ENCODE peak calls at places on chromosomes 12 and 14, in ten cellular contexts. One of them, this sample, is unnamed.

GRCh38 chr12:77845831-77846230 is 15.1 kb downstream of the NAV3 start:
- DNase-seq in GM12878: no peak
- DNase-seq in brain microvascular endothelial cell: peak
- DNase-seq in coronary artery: no peak
- DNase-seq in suprapubic skin: no peak
- DNase-seq in thoracic aorta: no peak
- DNase-seq in body of pancreas: no peak
- DNase-seq in dorsolateral prefrontal cortex: no peak
- DNase-seq in astrocyte: peak
- DNase-seq in PC-9: no peak
- DNase-seq in this sample: no peak

GRCh38 chr12:47820631-47821345 is 1.1 kb upstream of the HDAC7 start:
- DNase-seq in brain microvascular endothelial cell: peak
- DNase-seq in suprapubic skin: peak
- DNase-seq in dorsolateral prefrontal cortex: no peak
- DNase-seq in GM12878: no peak
- DNase-seq in thoracic aorta: peak
- DNase-seq in coronary artery: peak
- DNase-seq in astrocyte: peak
- DNase-seq in body of pancreas: peak
- DNase-seq in PC-9: peak
- DNase-seq in this sample: peak

GRCh38 chr12:132245521-132246101 is 83.8 kb downstream of the GALNT9 start:
- DNase-seq in astrocyte: no peak
- DNase-seq in body of pancreas: no peak
- DNase-seq in suprapubic skin: no peak
- DNase-seq in thoracic aorta: no peak
- DNase-seq in brain microvascular endothelial cell: no peak
- DNase-seq in dorsolateral prefrontal cortex: no peak
- DNase-seq in PC-9: no peak
- DNase-seq in GM12878: no peak
- DNase-seq in coronary artery: no peak
- DNase-seq in this sample: no peak

GRCh38 chr12:95943231-95943842 is at the start of gene AMDHD1:
- DNase-seq in coronary artery: peak
- DNase-seq in astrocyte: peak
- DNase-seq in PC-9: peak
- DNase-seq in body of pancreas: peak
- DNase-seq in GM12878: no peak
- DNase-seq in thoracic aorta: no peak
- DNase-seq in suprapubic skin: no peak
- DNase-seq in dorsolateral prefrontal cortex: peak
- DNase-seq in brain microvascular endothelial cell: peak
- DNase-seq in this sample: peak

GRCh38 chr12:69008510-69008909 is 75.5 kb upstream of the CPM start:
- DNase-seq in coronary artery: no peak
- DNase-seq in body of pancreas: peak
- DNase-seq in thoracic aorta: no peak
- DNase-seq in GM12878: no peak
- DNase-seq in brain microvascular endothelial cell: no peak
- DNase-seq in astrocyte: no peak
- DNase-seq in suprapubic skin: no peak
- DNase-seq in PC-9: peak
- DNase-seq in dorsolateral prefrontal cortex: no peak
- DNase-seq in this sample: no peak

GRCh38 chr14:31109257-31109656 is 83.1 kb upstream of the STRN3 start:
- DNase-seq in dorsolateral prefrontal cortex: no peak
- DNase-seq in thoracic aorta: no peak
- DNase-seq in suprapubic skin: no peak
- DNase-seq in coronary artery: no peak
- DNase-seq in body of pancreas: no peak
- DNase-seq in GM12878: no peak
- DNase-seq in astrocyte: no peak
- DNase-seq in brain microvascular endothelial cell: no peak
- DNase-seq in PC-9: no peak
- DNase-seq in this sample: no peak

GRCh38 chr12:126936181-126936851 is 1330.7 kb upstream of the TMEM132C start:
- DNase-seq in thoracic aorta: peak
- DNase-seq in GM12878: peak
- DNase-seq in brain microvascular endothelial cell: no peak
- DNase-seq in astrocyte: peak
- DNase-seq in body of pancreas: peak
- DNase-seq in suprapubic skin: no peak
- DNase-seq in coronary artery: no peak
- DNase-seq in dorsolateral prefrontal cortex: peak
- DNase-seq in PC-9: peak
- DNase-seq in this sample: no peak

GRCh38 chr12:110203546-110203945 is 77.5 kb upstream of the ATP2A2 start:
- DNase-seq in suprapubic skin: no peak
- DNase-seq in brain microvascular endothelial cell: no peak
- DNase-seq in astrocyte: no peak
- DNase-seq in coronary artery: no peak
- DNase-seq in GM12878: no peak
- DNase-seq in body of pancreas: no peak
- DNase-seq in dorsolateral prefrontal cortex: no peak
- DNase-seq in PC-9: no peak
- DNase-seq in thoracic aorta: no peak
- DNase-seq in this sample: no peak

GRCh38 chr14:79916281-79916680 is 295.0 kb downstream of the DIO2 start:
- DNase-seq in GM12878: no peak
- DNase-seq in dorsolateral prefrontal cortex: no peak
- DNase-seq in coronary artery: no peak
- DNase-seq in thoracic aorta: no peak
- DNase-seq in body of pancreas: no peak
- DNase-seq in brain microvascular endothelial cell: no peak
- DNase-seq in suprapubic skin: no peak
- DNase-seq in astrocyte: no peak
- DNase-seq in PC-9: no peak
- DNase-seq in this sample: no peak

GRCh38 chr14:71363961-71364360 is 456.7 kb downstream of the PCNX1 start:
- DNase-seq in astrocyte: peak
- DNase-seq in dorsolateral prefrontal cortex: no peak
- DNase-seq in thoracic aorta: no peak
- DNase-seq in body of pancreas: no peak
- DNase-seq in suprapubic skin: no peak
- DNase-seq in PC-9: no peak
- DNase-seq in coronary artery: no peak
- DNase-seq in GM12878: no peak
- DNase-seq in brain microvascular endothelial cell: peak
- DNase-seq in this sample: no peak

GRCh38 chr12:106084048-106084671 is 54.6 kb downstream of the NUAK1 start:
- DNase-seq in PC-9: no peak
- DNase-seq in dorsolateral prefrontal cortex: no peak
- DNase-seq in body of pancreas: no peak
- DNase-seq in brain microvascular endothelial cell: peak
- DNase-seq in GM12878: no peak
- DNase-seq in thoracic aorta: no peak
- DNase-seq in suprapubic skin: no peak
- DNase-seq in astrocyte: peak
- DNase-seq in coronary artery: no peak
- DNase-seq in this sample: peak

GRCh38 chr12:2286461-2287131 is 233.8 kb downstream of the CACNA1C start:
- DNase-seq in brain microvascular endothelial cell: no peak
- DNase-seq in body of pancreas: no peak
- DNase-seq in thoracic aorta: no peak
- DNase-seq in suprapubic skin: no peak
- DNase-seq in PC-9: no peak
- DNase-seq in astrocyte: no peak
- DNase-seq in dorsolateral prefrontal cortex: no peak
- DNase-seq in coronary artery: peak
- DNase-seq in GM12878: no peak
- DNase-seq in this sample: peak

GRCh38 chr14:90681889-90682429 is 134.3 kb downstream of the TTC7B start:
- DNase-seq in thoracic aorta: no peak
- DNase-seq in body of pancreas: no peak
- DNase-seq in GM12878: no peak
- DNase-seq in astrocyte: no peak
- DNase-seq in brain microvascular endothelial cell: no peak
- DNase-seq in suprapubic skin: no peak
- DNase-seq in coronary artery: no peak
- DNase-seq in PC-9: no peak
- DNase-seq in dorsolateral prefrontal cortex: no peak
- DNase-seq in this sample: no peak

GRCh38 chr12:12899530-12900380 is 8.4 kb downstream of the GPRC5A start:
- DNase-seq in thoracic aorta: no peak
- DNase-seq in GM12878: no peak
- DNase-seq in suprapubic skin: no peak
- DNase-seq in body of pancreas: peak
- DNase-seq in coronary artery: no peak
- DNase-seq in brain microvascular endothelial cell: peak
- DNase-seq in PC-9: peak
- DNase-seq in astrocyte: peak
- DNase-seq in dorsolateral prefrontal cortex: no peak
- DNase-seq in this sample: no peak

GRCh38 chr14:74019743-74020142 is 594 bp downstream of the BBOF1 start:
- DNase-seq in astrocyte: peak
- DNase-seq in brain microvascular endothelial cell: peak
- DNase-seq in dorsolateral prefrontal cortex: no peak
- DNase-seq in suprapubic skin: no peak
- DNase-seq in body of pancreas: peak
- DNase-seq in coronary artery: no peak
- DNase-seq in PC-9: no peak
- DNase-seq in GM12878: no peak
- DNase-seq in thoracic aorta: no peak
- DNase-seq in this sample: no peak

GRCh38 chr14:101199028-101199770 is 295.7 kb upstream of the RTL1 start:
- DNase-seq in GM12878: no peak
- DNase-seq in PC-9: no peak
- DNase-seq in brain microvascular endothelial cell: no peak
- DNase-seq in dorsolateral prefrontal cortex: no peak
- DNase-seq in astrocyte: no peak
- DNase-seq in body of pancreas: no peak
- DNase-seq in coronary artery: peak
- DNase-seq in suprapubic skin: no peak
- DNase-seq in thoracic aorta: no peak
- DNase-seq in this sample: peak

DNA sequence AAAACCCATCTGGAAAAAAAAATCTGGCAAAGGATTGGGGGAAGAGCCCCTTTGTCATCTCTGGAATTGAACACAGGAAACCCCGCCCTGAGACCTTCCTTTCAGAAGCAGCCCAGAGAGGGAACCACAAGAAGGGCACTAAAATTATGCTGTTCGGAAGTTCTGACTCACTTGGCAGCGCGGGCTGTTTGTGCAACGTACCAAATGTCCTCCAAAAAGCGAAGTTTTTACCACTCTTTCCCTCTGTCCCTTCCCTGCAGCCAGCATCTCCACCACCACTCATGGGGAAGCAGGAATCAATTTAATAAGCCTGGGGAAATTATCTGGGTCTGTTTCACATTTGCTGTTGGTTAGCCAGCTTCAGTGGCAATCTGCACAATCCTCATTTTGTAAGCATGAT is 3.2 kb upstream of the SYNE3 start:
- DNase-seq in dorsolateral prefrontal cortex: no peak
- DNase-seq in thoracic aorta: no peak
- DNase-seq in GM12878: no peak
- DNase-seq in brain microvascular endothelial cell: peak
- DNase-seq in suprapubic skin: peak
- DNase-seq in astrocyte: peak
- DNase-seq in PC-9: peak
- DNase-seq in coronary artery: peak
- DNase-seq in body of pancreas: peak
- DNase-seq in this sample: no peak
- H3K27ac ChIP-seq in dorsolateral prefrontal cortex: peak
- H3K27ac ChIP-seq in thoracic aorta: peak
- H3K27ac ChIP-seq in GM12878: peak
- H3K27ac ChIP-seq in brain microvascular endothelial cell: no peak
- H3K27ac ChIP-seq in suprapubic skin: peak
- H3K27ac ChIP-seq in astrocyte: no peak
- H3K27ac ChIP-seq in PC-9: peak
- H3K27ac ChIP-seq in coronary artery: peak
- H3K27ac ChIP-seq in body of pancreas: peak
- H3K27ac ChIP-seq in this sample: no peak

GRCh38 chr14:33567736-33568124 is 383.1 kb downstream of the EGLN3 start:
- DNase-seq in brain microvascular endothelial cell: peak
- DNase-seq in dorsolateral prefrontal cortex: no peak
- DNase-seq in suprapubic skin: no peak
- DNase-seq in body of pancreas: no peak
- DNase-seq in PC-9: no peak
- DNase-seq in thoracic aorta: no peak
- DNase-seq in astrocyte: peak
- DNase-seq in GM12878: no peak
- DNase-seq in coronary artery: no peak
- DNase-seq in this sample: no peak
- H3K27ac ChIP-seq in brain microvascular endothelial cell: peak
- H3K27ac ChIP-seq in dorsolateral prefrontal cortex: peak
- H3K27ac ChIP-seq in suprapubic skin: no peak
- H3K27ac ChIP-seq in body of pancreas: no peak
- H3K27ac ChIP-seq in PC-9: no peak
- H3K27ac ChIP-seq in thoracic aorta: no peak
- H3K27ac ChIP-seq in astrocyte: peak
- H3K27ac ChIP-seq in GM12878: no peak
- H3K27ac ChIP-seq in coronary artery: no peak
- H3K27ac ChIP-seq in this sample: no peak

GRCh38 chr12:33116284-33116683 is 219.7 kb upstream of the PKP2 start:
- DNase-seq in PC-9: no peak
- DNase-seq in thoracic aorta: no peak
- DNase-seq in GM12878: no peak
- DNase-seq in suprapubic skin: no peak
- DNase-seq in coronary artery: no peak
- DNase-seq in body of pancreas: no peak
- DNase-seq in dorsolateral prefrontal cortex: no peak
- DNase-seq in brain microvascular endothelial cell: no peak
- DNase-seq in astrocyte: no peak
- DNase-seq in this sample: peak

GRCh38 chr12:33111850-33112249 is 215.3 kb upstream of the PKP2 start:
- DNase-seq in thoracic aorta: no peak
- DNase-seq in GM12878: no peak
- DNase-seq in body of pancreas: no peak
- DNase-seq in dorsolateral prefrontal cortex: no peak
- DNase-seq in suprapubic skin: no peak
- DNase-seq in PC-9: no peak
- DNase-seq in coronary artery: no peak
- DNase-seq in brain microvascular endothelial cell: no peak
- DNase-seq in astrocyte: no peak
- DNase-seq in this sample: peak

DNA sequence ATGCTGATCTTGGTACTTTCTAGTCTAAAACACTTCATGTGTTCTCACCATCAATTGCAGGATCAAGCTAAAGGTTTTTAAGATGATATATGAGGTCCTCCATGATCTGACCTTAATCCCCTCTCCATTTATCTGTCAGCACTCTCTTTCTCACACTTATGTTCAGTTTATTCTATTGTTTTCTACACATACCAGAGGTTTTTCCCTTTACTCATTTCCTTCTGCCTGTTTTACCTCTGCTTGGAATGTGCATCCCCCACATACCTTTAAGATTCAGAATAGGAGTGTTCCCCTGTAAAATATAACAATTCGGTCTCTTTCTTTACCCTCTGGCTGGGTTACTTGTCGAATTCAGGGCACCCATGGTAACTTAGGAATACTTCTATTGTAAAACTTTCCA is 219.1 kb upstream of the PKP2 start:
- DNase-seq in PC-9: no peak
- DNase-seq in brain microvascular endothelial cell: no peak
- DNase-seq in GM12878: no peak
- DNase-seq in thoracic aorta: no peak
- DNase-seq in astrocyte: no peak
- DNase-seq in body of pancreas: no peak
- DNase-seq in suprapubic skin: no peak
- DNase-seq in coronary artery: no peak
- DNase-seq in dorsolateral prefrontal cortex: no peak
- DNase-seq in this sample: no peak
- H3K27ac ChIP-seq in PC-9: no peak
- H3K27ac ChIP-seq in brain microvascular endothelial cell: no peak
- H3K27ac ChIP-seq in GM12878: no peak
- H3K27ac ChIP-seq in thoracic aorta: no peak
- H3K27ac ChIP-seq in astrocyte: no peak
- H3K27ac ChIP-seq in body of pancreas: no peak
- H3K27ac ChIP-seq in suprapubic skin: no peak
- H3K27ac ChIP-seq in coronary artery: no peak
- H3K27ac ChIP-seq in dorsolateral prefrontal cortex: no peak
- H3K27ac ChIP-seq in this sample: no peak

GRCh38 chr14:25121342-25122129 is 71.6 kb upstream of the STXBP6 start:
- DNase-seq in coronary artery: no peak
- DNase-seq in brain microvascular endothelial cell: no peak
- DNase-seq in GM12878: no peak
- DNase-seq in suprapubic skin: no peak
- DNase-seq in thoracic aorta: no peak
- DNase-seq in astrocyte: peak
- DNase-seq in PC-9: peak
- DNase-seq in dorsolateral prefrontal cortex: no peak
- DNase-seq in body of pancreas: no peak
- DNase-seq in this sample: no peak
- H3K27ac ChIP-seq in coronary artery: no peak
- H3K27ac ChIP-seq in brain microvascular endothelial cell: no peak
- H3K27ac ChIP-seq in GM12878: no peak
- H3K27ac ChIP-seq in suprapubic skin: peak
- H3K27ac ChIP-seq in thoracic aorta: no peak
- H3K27ac ChIP-seq in astrocyte: peak
- H3K27ac ChIP-seq in PC-9: no peak
- H3K27ac ChIP-seq in dorsolateral prefrontal cortex: no peak
- H3K27ac ChIP-seq in body of pancreas: no peak
- H3K27ac ChIP-seq in this sample: no peak

This sample was measured in endodermal cell.